ENCODE peak calls at places on chromosomes 16 and 17, in four cellular contexts. Q is ovary, H is tibial artery, R is endodermal cell. V is an unnamed sample.
A peak's percentile ranks its signal among the peaks of the same experiment; 100 is the strongest.

GRCh38 chr17:21540502-21540901 is 151.8 kb upstream of the KCNJ18 start:
- DNase-seq in Q (no peak), H (no peak), R (no peak), V (no peak)

GRCh38 chr17:73365934-73366623 is 54.3 kb upstream of the CDC42EP4 start:
- DNase-seq in Q (peak; percentile 43), H (no peak), R (peak; percentile 72), V (no peak)

GRCh38 chr17:5042152-5043022 is 7.2 kb upstream of the SLC52A1 start:
- DNase-seq in Q (no peak), H (no peak), R (no peak), V (no peak)

GRCh38 chr16:86798247-86799041 is 220.1 kb downstream of the FOXL1 start:
- DNase-seq in Q (no peak), H (no peak), R (no peak), V (no peak)

GRCh38 chr16:90020838-90021382 is 1.7 kb upstream of the DBNDD1 start:
- DNase-seq in Q (no peak), H (no peak), R (no peak), V (no peak)

GRCh38 chr17:66025551-66025950 is 166.4 kb downstream of the CEP112 start:
- DNase-seq in Q (no peak), H (no peak), R (no peak), V (no peak)

GRCh38 chr17:30323895-30324319 is 9.9 kb downstream of the TMIGD1 start:
- DNase-seq in Q (no peak), H (no peak), R (no peak), V (no peak)

GRCh38 chr17:42684929-42685556 is 2.7 kb downstream of the CNTNAP1 start:
- DNase-seq in Q (no peak), H (no peak), R (no peak), V (no peak)

GRCh38 chr17:65627892-65628622 is 66.6 kb upstream of the AXIN2 start:
- DNase-seq in Q (peak; percentile 56), H (no peak), R (no peak), V (peak; percentile 2)

GRCh38 chr17:41333836-41334235 is 16.8 kb downstream of the KRT33A start:
- DNase-seq in Q (no peak), H (no peak), R (peak; percentile 42), V (no peak)

GRCh38 chr17:80393961-80394360 is 21.0 kb upstream of the ENDOV start:
- DNase-seq in Q (no peak), H (no peak), R (no peak), V (no peak)

GRCh38 chr16:31129568-31130335 is 5.8 kb downstream of the PRSS8 start:
- DNase-seq in Q (peak; percentile 66), H (no peak), R (no peak), V (no peak)
- H3K27ac ChIP-seq in Q (no peak overlapping the region), H (peak overlapping the region; percentile 34), R (no peak overlapping the region), V (peak overlapping the region; percentile 77)

GRCh38 chr17:57067162-57067561 is 17.9 kb upstream of the AKAP1 start:
- DNase-seq in Q (no peak), H (no peak), R (no peak), V (no peak)

GRCh38 chr17:57068707-57069106 is 16.3 kb upstream of the AKAP1 start:
- DNase-seq in Q (no peak), H (no peak), R (no peak), V (no peak)

GRCh38 chr17:57071991-57072944 is 12.8 kb upstream of the AKAP1 start:
- DNase-seq in Q (no peak), H (no peak), R (no peak), V (no peak)

GRCh38 chr17:57068222-57068658 is 16.8 kb upstream of the AKAP1 start:
- DNase-seq in Q (no peak), H (no peak), R (peak; percentile 87), V (no peak)

DNA sequence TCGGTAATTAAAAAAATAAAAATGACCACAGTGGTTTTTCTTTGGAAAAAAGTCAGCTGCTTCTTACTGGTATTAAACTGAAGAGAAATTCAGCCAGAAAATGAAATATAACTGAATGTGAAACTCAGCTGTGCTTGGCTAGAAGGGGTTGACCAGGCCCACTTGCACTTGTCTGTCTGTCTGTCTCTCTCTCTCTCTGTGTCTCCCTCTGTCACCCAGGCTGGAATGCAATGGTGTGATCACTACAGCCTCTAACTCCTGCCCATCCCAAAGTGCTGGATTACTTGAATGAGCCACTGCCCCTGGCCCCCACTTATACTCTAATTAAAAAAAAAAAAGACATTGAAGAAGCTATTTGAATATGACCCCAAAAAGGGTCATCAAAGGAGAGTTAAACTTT is 17.3 kb upstream of the AKAP1 start:
- DNase-seq in Q (no peak), H (no peak), R (no peak), V (no peak)
- H3K27ac ChIP-seq in Q (no peak overlapping the region), H (no peak overlapping the region), R (no peak overlapping the region), V (no peak overlapping the region)

GRCh38 chr17:48541036-48541573 is 3.8 kb downstream of the HOXB2 start:
- DNase-seq in Q (no peak), H (no peak), R (peak; percentile 66), V (no peak)

GRCh38 chr17:48540213-48540612 is 4.7 kb downstream of the HOXB2 start:
- DNase-seq in Q (no peak), H (no peak), R (no peak), V (no peak)

GRCh38 chr17:48542956-48543853 is 1.7 kb downstream of the HOXB2 start:
- DNase-seq in Q (no peak), H (no peak), R (peak; percentile 93), V (no peak)

GRCh38 chr17:48542114-48542955 is 2.6 kb downstream of the HOXB2 start:
- DNase-seq in Q (no peak), H (no peak), R (peak; percentile 75), V (no peak)

DNA sequence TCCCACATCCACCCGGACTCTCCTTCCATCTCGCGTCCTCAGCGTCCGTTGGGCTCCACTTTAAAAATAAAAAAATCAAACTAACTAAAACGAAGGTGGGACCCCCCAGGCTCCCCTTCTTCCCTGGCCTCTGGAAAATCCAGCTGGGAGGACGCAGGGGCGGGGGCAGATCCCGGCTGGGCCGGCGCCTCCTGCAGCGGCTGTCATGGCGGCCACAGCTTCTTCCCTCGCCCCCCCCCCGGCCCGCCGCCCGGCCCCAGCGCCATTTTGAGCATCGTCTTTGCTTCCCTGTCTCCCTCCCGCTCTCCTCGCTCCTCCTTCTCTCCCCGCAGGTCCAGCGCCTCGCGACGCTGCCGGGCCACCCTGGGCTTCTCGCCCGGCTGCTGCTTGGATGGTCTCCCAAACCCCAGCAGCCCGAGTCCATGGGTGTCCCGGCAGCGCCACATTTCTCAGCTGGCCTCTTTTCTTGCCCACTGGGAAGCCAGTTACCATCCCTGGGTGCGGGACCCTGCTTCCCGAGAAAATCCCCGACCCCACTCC is 3.3 kb downstream of the HOXB2 start:
- DNase-seq in Q (peak; percentile 10), H (no peak), R (peak; percentile 79), V (no peak)
- H3K27ac ChIP-seq in Q (peak overlapping the region; percentile 42), H (peak overlapping the region; percentile 95), R (peak overlapping the region; percentile 76), V (no peak overlapping the region)

GRCh38 chr17:6755281-6755680 is 565 bp upstream of the XAF1 start:
- DNase-seq in Q (peak; percentile 74), H (peak; percentile 75), R (no peak), V (no peak)
- H3K27ac ChIP-seq in Q (peak overlapping the region; percentile 95), H (peak overlapping the region; percentile 74), R (no peak overlapping the region), V (peak overlapping the region; percentile 80)

DNA sequence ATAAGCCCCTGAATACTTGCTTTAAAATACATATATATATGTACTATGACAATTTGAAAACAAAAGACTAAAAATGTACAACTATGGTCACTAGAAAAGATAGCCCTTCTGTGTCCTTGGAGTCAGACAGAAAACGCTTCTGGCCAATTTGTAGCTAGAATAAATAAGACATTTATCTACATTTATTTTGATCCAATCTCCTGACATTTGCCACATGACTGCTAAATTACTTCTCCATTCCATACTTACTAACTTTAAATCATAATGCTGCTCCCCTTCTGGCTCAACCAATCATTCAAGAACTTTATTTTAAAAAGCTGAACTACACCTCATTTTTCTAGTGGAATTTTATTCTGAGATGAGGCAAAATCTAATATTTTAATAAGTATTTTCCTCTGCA is 65.8 kb downstream of the CYTH1 start:
- DNase-seq in Q (no peak), H (no peak), R (no peak), V (no peak)
- H3K27ac ChIP-seq in Q (no peak overlapping the region), H (no peak overlapping the region), R (no peak overlapping the region), V (peak overlapping the region; percentile 95)

V was measured in caudate nucleus.